ENCODE peak calls at places on chromosomes 2 and 18, in four cellular contexts. C, U, M and L are unnamed samples.

GRCh38 chr18:58541789-58542425 is 87.0 kb downstream of the ALPK2 start:
- DNase-seq in M (no peak), U (peak; percentile 41), C (no peak), L (peak; percentile 67)

GRCh38 chr2:239021651-239022436 is 174.0 kb downstream of the TWIST2 start:
- DNase-seq in U (no peak), M (no peak), C (no peak), L (no peak)

GRCh38 chr18:48035556-48035860 is 105.0 kb upstream of the SMAD2 start:
- DNase-seq in U (no peak), M (no peak), C (no peak), L (no peak)

GRCh38 chr2:216490061-216490460 is 8.6 kb upstream of the RPL37A start:
- DNase-seq in M (no peak), C (no peak), U (no peak), L (no peak)

GRCh38 chr2:20650880-20651730 is at the start of gene HS1BP3:
- DNase-seq in C (peak; percentile 97), M (peak; percentile 91), U (peak; percentile 67), L (peak; percentile 82)

GRCh38 chr18:25042641-25043051 is 309.3 kb downstream of the ZNF521 start:
- DNase-seq in U (no peak), C (no peak), M (no peak), L (no peak)

GRCh38 chr2:142104134-142104758 is 26.6 kb downstream of the LRP1B start:
- DNase-seq in U (no peak), C (no peak), M (no peak), L (no peak)

GRCh38 chr2:150549381-150549780 is 61.9 kb upstream of the RND3 start:
- DNase-seq in U (no peak), C (no peak), M (no peak), L (no peak)

GRCh38 chr2:233120459-233120858 is 60.3 kb downstream of the INPP5D start:
- DNase-seq in U (no peak), M (no peak), C (no peak), L (no peak)

GRCh38 chr2:178298785-178299212 is 104.5 kb downstream of the OSBPL6 start:
- DNase-seq in M (no peak), U (no peak), C (no peak), L (no peak)

GRCh38 chr2:202032841-202033316 is 776 bp upstream of the FZD7 start:
- DNase-seq in M (peak; percentile 84), C (peak; percentile 57), U (no peak), L (peak; percentile 49)

GRCh38 chr2:199356412-199356811 is 101.3 kb downstream of the SATB2 start:
- DNase-seq in C (no peak), M (no peak), U (no peak), L (no peak)
- TF ChIP-seq PHF8 in C (no peak), M (no peak), U (no peak), L (no peak)

GRCh38 chr2:10135296-10136089 is 13.0 kb downstream of the RRM2 start:
- DNase-seq in U (no peak), C (peak; percentile 53), M (no peak), L (peak; percentile 46)
- TF ChIP-seq PHF8 in U (no peak), C (no peak), M (no peak), L (no peak)

GRCh38 chr2:224901121-224901676 is 141.1 kb downstream of the DOCK10 start:
- DNase-seq in C (no peak), U (no peak), M (no peak), L (no peak)
- TF ChIP-seq PHF8 in C (no peak), U (no peak), M (no peak), L (no peak)

DNA sequence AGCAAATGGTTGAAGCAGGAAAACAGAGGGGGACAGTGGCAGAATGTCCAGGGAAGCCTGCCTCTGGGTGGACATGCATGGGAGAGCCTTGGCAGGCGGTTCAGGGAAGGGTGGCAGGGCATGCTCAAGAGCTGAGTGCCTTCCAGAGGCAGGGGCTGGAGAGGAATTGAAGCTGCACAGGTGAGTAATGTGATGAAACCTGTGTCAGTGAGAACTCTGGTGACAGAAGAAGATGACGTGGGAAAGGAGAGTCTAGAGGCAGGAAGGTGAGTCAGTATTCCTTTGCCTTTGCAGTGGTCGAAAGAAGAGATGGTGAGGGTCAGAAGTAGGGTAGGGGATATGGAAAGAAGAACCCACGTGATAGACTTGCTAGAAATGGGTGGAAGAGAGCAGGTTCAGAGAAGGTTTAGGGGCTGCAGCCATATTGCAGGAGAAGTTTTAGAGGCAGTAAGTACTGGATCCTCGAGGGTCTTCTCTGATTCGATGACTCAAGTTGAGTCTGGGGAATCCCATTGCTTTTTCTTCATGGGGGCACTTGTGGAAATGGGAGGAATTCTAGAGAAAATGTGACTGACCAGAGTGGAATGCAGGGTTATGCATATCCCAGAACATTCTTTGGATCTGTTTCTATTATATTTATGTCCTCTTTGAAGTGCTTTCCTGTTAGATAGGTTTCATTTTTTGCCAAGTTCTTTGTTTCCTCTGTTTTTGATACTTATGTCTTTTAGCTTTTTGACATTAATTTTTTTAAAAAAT is 37.4 kb downstream of the TMEM87B start:
- DNase-seq in C (no peak), M (no peak), U (no peak), L (no peak)
- TF ChIP-seq PHF8 in C (no peak), M (no peak), U (no peak), L (no peak)

DNA sequence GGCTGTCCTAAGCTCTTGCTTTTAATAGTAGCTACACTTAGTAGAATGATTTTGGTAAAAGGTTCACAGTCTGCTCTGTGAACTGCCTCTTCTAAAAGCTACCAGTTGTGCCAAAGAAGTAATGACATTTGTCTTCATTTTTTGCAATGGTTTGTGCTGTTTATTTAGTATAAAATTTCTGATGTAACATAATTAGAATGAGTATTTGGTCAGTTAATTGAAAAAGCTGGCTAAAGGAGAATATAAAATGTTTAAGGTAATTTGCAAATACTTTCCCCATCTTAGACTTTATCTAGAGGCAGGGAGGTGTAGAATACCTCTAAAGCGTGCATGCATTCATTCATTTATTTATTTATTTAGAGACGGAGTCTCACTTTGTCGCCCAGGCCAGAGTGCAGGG is 71.3 kb downstream of the PHLPP1 start:
- DNase-seq in C (no peak), M (no peak), U (no peak), L (no peak)
- TF ChIP-seq PHF8 in C (no peak), M (no peak), U (no peak), L (no peak)

GRCh38 chr2:124693156-124693555 is 668.1 kb downstream of the CNTNAP5 start:
- DNase-seq in C (no peak), M (no peak), U (no peak), L (no peak)

GRCh38 chr2:124689348-124689747 is 664.3 kb downstream of the CNTNAP5 start:
- DNase-seq in M (no peak), C (no peak), U (no peak), L (no peak)

GRCh38 chr2:124692707-124693106 is 667.6 kb downstream of the CNTNAP5 start:
- DNase-seq in U (no peak), M (no peak), C (no peak), L (no peak)
- TF ChIP-seq PHF8 in U (no peak), M (no peak), C (no peak), L (no peak)

DNA sequence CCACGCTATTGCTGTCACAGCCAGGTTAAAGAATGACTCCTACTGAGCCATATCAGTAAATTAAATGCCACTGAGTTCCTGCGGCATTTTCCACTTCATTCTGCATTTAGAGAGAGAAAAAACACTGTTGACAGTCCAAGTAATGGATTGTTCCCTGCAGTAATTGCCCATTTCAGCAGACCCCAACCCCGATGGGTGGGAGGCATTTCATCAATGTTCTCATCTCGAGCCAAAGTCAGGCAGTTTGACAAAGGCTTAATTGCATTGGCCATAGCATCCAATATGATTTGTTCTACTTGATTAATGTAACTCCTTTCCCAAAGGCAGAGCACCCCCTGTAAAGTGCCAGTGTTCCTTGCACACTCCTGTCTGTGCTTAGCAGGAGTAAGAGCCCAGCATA is 174.5 kb downstream of the SEPTIN10 start:
- DNase-seq in C (no peak), M (no peak), U (no peak), L (no peak)
- TF ChIP-seq PHF8 in C (no peak), M (no peak), U (no peak), L (no peak)

GRCh38 chr2:210224660-210225460 is at the start of gene ACADL:
- DNase-seq in U (no peak), C (peak; percentile 6), M (peak; percentile 76), L (peak; percentile 15)
- TF ChIP-seq PHF8 in U (no peak), C (no peak), M (peak; percentile 29), L (no peak)